ENCODE peak calls at places on chromosomes 4 and X, in nine cellular contexts. N, W, A, J, L, S, V, D and M are unnamed samples.
A peak's percentile ranks its signal among the peaks of the same experiment; 100 is the strongest.

GRCh38 chr4:90211174-90211573 is 84.0 kb downstream of the CCSER1 start:
- DNase-seq in D (no peak), L (no peak), J (no peak), W (no peak), V (no peak), S (no peak), A (no peak), N (no peak), M (peak; percentile 8)

GRCh38 chr4:138475116-138475515 is 233.0 kb upstream of the SLC7A11 start:
- DNase-seq in W (no peak), A (no peak), L (no peak), S (no peak), N (no peak), J (no peak), V (no peak), D (no peak), M (no peak)

GRCh38 chr4:105996845-105997244 is 101.6 kb downstream of the NPNT start:
- DNase-seq in S (no peak), D (no peak), W (no peak), L (no peak), N (no peak), J (no peak), V (no peak), A (no peak), M (no peak)

GRCh38 chr4:16194199-16194598 is 32.1 kb downstream of the TAPT1 start:
- DNase-seq in A (no peak), V (no peak), J (no peak), N (peak; percentile 70), L (no peak), D (no peak), S (peak; percentile 65), W (no peak), M (no peak)

GRCh38 chr4:33494150-33494549 is 2750.2 kb downstream of the ARAP2 start:
- DNase-seq in W (no peak), V (no peak), D (no peak), N (peak; percentile 1), J (peak; percentile 52), L (no peak), A (no peak), S (peak; percentile 6), M (peak; percentile 6)

GRCh38 chr4:183634086-183634485 is 24.9 kb downstream of the RWDD4 start:
- DNase-seq in S (no peak), L (no peak), V (no peak), J (no peak), D (no peak), N (no peak), A (no peak), W (no peak), M (no peak)

GRCh38 chrX:94524867-94525266 is 850.9 kb downstream of the FAM133A start:
- DNase-seq in D (no peak), A (no peak), N (no peak), W (no peak), L (peak; percentile 52), V (no peak), S (no peak), J (no peak), M (peak; percentile 10)

GRCh38 chr4:144572660-144573059 is 73.3 kb upstream of the HHIP start:
- DNase-seq in D (no peak), S (no peak), J (no peak), A (no peak), V (no peak), L (no peak), W (no peak), N (no peak), M (no peak)

GRCh38 chrX:134520860-134521390 is 61.0 kb downstream of the HPRT1 start:
- DNase-seq in S (peak; percentile 73), A (no peak), W (no peak), J (peak; percentile 18), L (peak; percentile 57), D (no peak), N (peak; percentile 81), V (no peak), M (peak; percentile 74)

GRCh38 chr4:15479089-15479912 is 9.6 kb downstream of the CC2D2A start:
- DNase-seq in L (peak; percentile 23), S (peak; percentile 90), A (peak; percentile 27), W (no peak), J (no peak), V (peak; percentile 70), D (peak; percentile 43), N (peak; percentile 94), M (peak; percentile 87)

GRCh38 chr4:3107271-3108185 is 33.0 kb downstream of the HTT start:
- DNase-seq in W (no peak), D (no peak), L (no peak), V (no peak), A (no peak), S (no peak), J (no peak), N (peak; percentile 64), M (no peak)

GRCh38 chr4:49036528-49036927 is 50.5 kb downstream of the CWH43 start:
- DNase-seq in D (no peak), L (no peak), N (no peak), V (no peak), J (no peak), S (no peak), A (no peak), W (no peak), M (no peak)

DNA sequence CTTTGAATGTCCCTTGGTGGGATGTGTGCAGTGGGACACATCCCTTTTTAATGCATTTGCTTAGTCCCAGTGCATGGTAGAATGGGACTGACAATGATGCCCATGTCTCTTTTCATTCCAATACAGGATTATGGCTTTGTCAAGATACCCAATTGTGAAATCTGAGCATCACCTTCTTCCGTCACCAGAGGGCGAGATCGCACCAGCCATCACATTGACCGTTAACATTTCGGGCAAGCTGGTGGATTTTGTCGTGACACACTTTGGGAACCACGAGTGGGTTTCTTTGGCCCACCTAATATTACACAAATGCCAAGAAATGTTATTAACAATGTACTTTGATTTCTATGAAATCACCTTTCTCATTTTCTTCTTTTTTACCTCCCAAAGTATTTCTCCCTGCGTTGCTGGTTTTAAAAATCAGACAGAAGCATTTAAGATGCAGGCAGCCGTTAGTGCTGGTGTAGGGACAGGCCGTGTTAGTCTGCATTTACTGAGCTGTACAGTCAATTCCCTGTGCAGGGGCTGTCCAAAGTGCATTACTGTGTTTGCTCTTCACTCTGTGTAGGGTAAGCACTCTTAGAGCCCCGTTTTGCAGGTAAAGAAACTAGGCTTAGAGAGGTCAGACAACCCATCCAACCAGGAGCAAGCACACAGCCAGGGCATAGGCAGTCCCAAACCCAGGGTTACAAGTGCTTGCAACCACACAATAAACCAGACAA is 46.5 kb downstream of the CWH43 start:
- DNase-seq in L (peak; percentile 45), A (no peak), J (no peak), N (peak; percentile 32), S (peak; percentile 9), D (no peak), V (no peak), W (no peak), M (peak; percentile 63)
- TF ChIP-seq CTCF in L (peak; percentile 73), A (peak; percentile 61), J (peak; percentile 41), N (peak; percentile 63), S (peak; percentile 51), D (peak; percentile 63), V (no peak), W (no peak), M (peak; percentile 65)

DNA sequence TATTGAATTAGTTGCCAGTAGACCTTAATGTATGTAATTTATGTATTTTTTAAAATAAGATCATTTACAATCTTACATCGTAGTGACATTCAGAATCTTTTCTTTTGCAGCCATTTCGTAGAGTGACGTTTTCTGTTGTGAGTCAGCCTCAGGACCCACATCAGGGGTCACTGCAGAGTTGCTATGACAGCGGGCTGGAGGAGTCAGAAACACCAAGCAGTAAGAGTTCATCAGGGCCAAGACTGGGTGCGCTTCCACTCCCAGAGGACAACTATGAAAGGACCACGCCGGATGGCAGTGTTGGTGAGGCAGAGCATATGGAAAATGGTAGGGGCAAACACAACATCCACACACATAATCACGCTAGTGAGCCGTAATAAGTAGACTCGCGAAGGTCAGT is 199.9 kb downstream of the PCDH7 start:
- DNase-seq in J (no peak), A (no peak), V (no peak), N (no peak), D (no peak), W (no peak), S (no peak), L (no peak), M (no peak)
- TF ChIP-seq CTCF in J (no peak), A (no peak), V (no peak), N (no peak), D (no peak), W (no peak), S (no peak), L (no peak), M (no peak)

GRCh38 chr4:185013715-185014114 is 4.6 kb upstream of the HELT start:
- DNase-seq in W (no peak), V (no peak), L (no peak), A (no peak), D (no peak), N (peak; percentile 52), J (no peak), S (no peak), M (no peak)

GRCh38 chr4:185015108-185015507 is 3.2 kb upstream of the HELT start:
- DNase-seq in W (no peak), V (no peak), J (no peak), S (no peak), L (no peak), A (no peak), N (peak; percentile 49), D (no peak), M (no peak)

GRCh38 chr4:185016101-185016940 is 2.0 kb upstream of the HELT start:
- DNase-seq in W (no peak), J (no peak), D (no peak), N (no peak), S (no peak), A (no peak), V (no peak), L (no peak), M (no peak)

GRCh38 chr4:185016946-185017797 is 1.1 kb upstream of the HELT start:
- DNase-seq in A (no peak), V (no peak), D (no peak), L (no peak), S (peak; percentile 33), J (no peak), W (no peak), N (peak; percentile 30), M (no peak)

DNA sequence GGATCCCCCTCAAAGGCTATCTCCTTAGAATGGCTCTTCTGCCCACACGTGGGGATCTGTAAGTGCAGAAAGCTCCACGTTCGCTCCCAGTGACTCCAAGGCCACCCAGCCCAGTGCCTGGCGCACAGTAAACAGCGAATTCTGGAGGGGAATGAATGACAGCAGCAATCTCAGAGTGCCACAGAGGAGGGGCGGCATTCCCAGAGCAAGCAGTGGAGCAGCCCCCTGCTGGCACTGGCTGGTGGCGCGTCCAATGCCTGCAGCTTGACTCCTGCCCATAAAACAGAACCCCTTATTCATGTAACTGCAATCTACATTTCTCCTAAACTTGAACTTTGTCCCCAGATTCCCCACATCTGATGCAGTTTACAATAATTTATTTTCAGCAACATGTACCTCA is 6.9 kb upstream of the HELT start:
- DNase-seq in D (no peak), S (no peak), N (no peak), A (no peak), J (no peak), W (no peak), V (no peak), L (peak; percentile 32), M (peak; percentile 43)
- TF ChIP-seq CTCF in D (peak; percentile 79), S (peak; percentile 57), N (peak; percentile 65), A (peak; percentile 10), J (peak; percentile 88), W (peak; percentile 55), V (peak; percentile 35), L (peak; percentile 67), M (peak; percentile 25)

DNA sequence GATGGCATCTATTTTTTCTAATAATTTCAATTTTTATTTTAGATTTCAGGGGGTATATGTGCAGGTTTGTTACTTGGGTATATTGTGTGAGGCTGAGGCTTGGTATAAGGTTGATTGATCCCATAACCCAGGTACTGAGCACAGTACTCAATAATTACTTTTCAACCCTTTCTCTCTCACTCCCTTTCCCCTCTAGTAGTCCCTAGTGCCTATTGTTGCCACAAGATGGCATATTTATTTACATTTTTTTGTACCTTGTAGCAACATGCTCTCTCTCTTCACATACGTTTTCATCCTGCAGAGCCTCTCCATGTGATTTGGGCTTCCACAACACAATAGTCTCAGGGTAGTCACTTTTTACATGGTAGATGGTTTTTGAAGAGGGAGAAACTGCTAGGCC is 172.0 kb downstream of the ATOH1 start:
- DNase-seq in J (no peak), W (no peak), S (no peak), L (no peak), V (no peak), D (no peak), A (no peak), N (no peak), M (peak; percentile 1)
- TF ChIP-seq CTCF in J (no peak), W (no peak), S (no peak), L (no peak), V (no peak), D (no peak), A (no peak), N (no peak), M (no peak)